ENCODE peak calls at places on chromosome 3, in six cellular contexts. I is H1, S is HCT116, W is K562, D is HepG2, L is GM12878. C is an unnamed sample.

GRCh38 chr3:10518506-10519150 is 13.2 kb upstream of the ATP2B2 start:
- DNase-seq in I (peak), W (no peak), S (no peak), D (no peak), L (no peak), C (no peak)

GRCh38 chr3:10599444-10599843 is 94.1 kb upstream of the ATP2B2 start:
- DNase-seq in I (no peak), L (no peak), D (peak), S (no peak), W (no peak), C (no peak)

GRCh38 chr3:185137821-185138220 is 15.0 kb downstream of the C3orf70 start:
- DNase-seq in D (no peak), S (no peak), I (no peak), L (no peak), W (no peak), C (no peak)

GRCh38 chr3:132342183-132342582 is 25.0 kb downstream of the ACP3 start:
- DNase-seq in D (no peak), L (no peak), S (no peak), W (no peak), I (no peak), C (no peak)

GRCh38 chr3:71546781-71547180 is 36.7 kb downstream of the FOXP1 start:
- DNase-seq in W (no peak), D (no peak), L (no peak), S (no peak), I (no peak), C (no peak)

GRCh38 chr3:48708481-48708889 is 8.5 kb downstream of the IP6K2 start:
- DNase-seq in L (no peak), S (no peak), I (no peak), D (no peak), W (no peak), C (no peak)

GRCh38 chr3:59191651-59192050 is 141.8 kb upstream of the CFAP20DC start:
- DNase-seq in L (no peak), W (no peak), D (no peak), S (no peak), I (no peak), C (no peak)

GRCh38 chr3:184289426-184289938 is 9.6 kb upstream of the PSMD2 start:
- DNase-seq in S (peak), W (peak), I (peak), D (no peak), L (no peak), C (peak)

GRCh38 chr3:132735589-132735988 is 13.4 kb upstream of the NPHP3 start:
- DNase-seq in L (no peak), W (no peak), D (no peak), I (no peak), S (no peak), C (no peak)

GRCh38 chr3:51675201-51675611 is 4.2 kb downstream of the TEX264 start:
- DNase-seq in S (no peak), D (no peak), I (no peak), W (no peak), L (no peak), C (no peak)

GRCh38 chr3:31014317-31015040 is 120.0 kb upstream of the GADL1 start:
- DNase-seq in L (no peak), D (no peak), S (no peak), W (no peak), I (no peak), C (no peak)

GRCh38 chr3:48151807-48152427 is 36.3 kb downstream of the CDC25A start:
- DNase-seq in L (no peak), I (no peak), W (no peak), S (no peak), D (no peak), C (no peak)

GRCh38 chr3:77372634-77373346 is 332.9 kb downstream of the ROBO2 start:
- DNase-seq in D (no peak), L (no peak), W (no peak), I (no peak), S (no peak), C (no peak)

GRCh38 chr3:33658971-33659848 is 58.8 kb downstream of the CLASP2 start:
- DNase-seq in L (peak), S (no peak), I (no peak), D (peak), W (peak), C (peak)

GRCh38 chr3:148226246-148226645 is 471.5 kb upstream of the AGTR1 start:
- DNase-seq in D (no peak), L (no peak), S (no peak), W (no peak), I (no peak), C (no peak)

GRCh38 chr3:132605374-132605792 is 8.3 kb downstream of the ACKR4 start:
- DNase-seq in L (no peak), W (no peak), I (no peak), D (no peak), S (no peak), C (no peak)

GRCh38 chr3:11825271-11825670 is 21.4 kb downstream of the TAMM41 start:
- DNase-seq in D (no peak), L (no peak), I (no peak), W (no peak), S (no peak), C (no peak)

GRCh38 chr3:186637661-186638060 is 2.5 kb upstream of the FETUB start:
- DNase-seq in W (no peak), L (no peak), I (no peak), S (no peak), D (no peak), C (no peak)

GRCh38 chr3:174533286-174533685 is 325.8 kb upstream of the NAALADL2 start:
- DNase-seq in S (no peak), I (no peak), D (no peak), W (no peak), L (no peak), C (no peak)

GRCh38 chr3:100702082-100703014 is 6.9 kb upstream of the TFG start:
- DNase-seq in S (no peak), I (no peak), L (no peak), D (no peak), W (no peak), C (no peak)

GRCh38 chr3:110180733-110181132 is 843.4 kb upstream of the DPPA4 start:
- DNase-seq in I (no peak), S (no peak), L (no peak), W (no peak), D (no peak), C (no peak)

GRCh38 chr3:185688808-185689207 is 102.7 kb downstream of the SENP2 start:
- DNase-seq in S (peak), L (no peak), I (no peak), D (peak), W (peak), C (peak)

GRCh38 chr3:64741344-64741743 is 53.5 kb upstream of the ADAMTS9 start:
- DNase-seq in I (no peak), W (no peak), D (no peak), L (no peak), S (no peak), C (no peak)

GRCh38 chr3:63390831-63391230 is 112.7 kb downstream of the SYNPR start:
- DNase-seq in W (no peak), L (no peak), I (no peak), S (no peak), D (no peak), C (no peak)

GRCh38 chr3:190180268-190180667 is 59.6 kb upstream of the P3H2 start:
- DNase-seq in W (no peak), I (no peak), S (no peak), D (no peak), L (no peak), C (no peak)

GRCh38 chr3:168956087-168956486 is 707.4 kb downstream of the MECOM start:
- DNase-seq in W (no peak), S (no peak), D (no peak), I (no peak), L (no peak), C (no peak)

GRCh38 chr3:81352867-81353266 is 408.6 kb downstream of the GBE1 start:
- DNase-seq in S (peak), I (no peak), L (no peak), W (peak), D (peak), C (no peak)

GRCh38 chr3:137925080-137925479 is 84.9 kb upstream of the CLDN18 start:
- DNase-seq in D (no peak), L (no peak), S (no peak), I (no peak), W (no peak), C (no peak)

DNA sequence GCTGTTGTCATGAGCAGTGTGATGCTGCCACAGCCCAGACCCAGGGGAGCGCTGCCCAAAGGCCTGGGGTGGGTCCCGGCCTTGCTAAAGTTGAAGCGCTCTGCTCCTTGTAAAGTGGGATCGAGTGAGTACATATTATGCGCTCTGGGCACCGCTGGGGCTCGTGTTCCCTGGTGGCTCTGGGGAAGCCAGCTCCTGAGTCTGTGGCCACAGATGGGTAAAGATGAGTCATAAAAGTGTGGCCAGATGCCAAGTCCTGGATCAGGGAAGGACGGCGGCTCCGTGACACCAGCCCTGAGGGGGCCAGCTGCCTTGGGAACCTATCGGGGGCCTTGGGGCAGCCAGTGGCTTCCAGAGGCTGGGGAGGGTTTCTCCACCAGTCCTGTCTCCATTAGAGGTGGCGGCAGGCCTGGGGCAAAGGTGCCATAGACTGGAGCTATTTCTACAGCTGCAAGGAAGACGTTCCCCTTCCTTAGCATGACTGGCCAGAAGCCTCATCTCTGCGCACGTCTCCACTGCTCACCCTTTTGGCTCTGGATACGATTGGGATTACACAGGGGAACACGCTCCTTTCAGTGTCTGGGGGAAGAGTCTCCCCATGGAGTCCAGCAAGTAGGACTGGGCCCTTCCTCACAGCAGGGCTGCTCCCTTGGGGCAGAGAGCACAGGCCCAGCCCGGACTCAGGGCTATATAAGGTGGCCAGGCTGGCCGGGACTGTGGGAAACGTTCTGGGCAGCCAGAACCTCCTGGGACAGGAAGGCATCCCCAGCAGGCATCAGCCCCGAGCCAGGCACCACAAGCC is 1.2 kb upstream of the ITIH4 start:
- DNase-seq in W (peak), L (no peak), S (peak), D (peak), I (no peak), C (peak)
- TF ChIP-seq YY1 in W (no peak), L (no peak), S (no peak), D (no peak), I (no peak), C (no peak)

DNA sequence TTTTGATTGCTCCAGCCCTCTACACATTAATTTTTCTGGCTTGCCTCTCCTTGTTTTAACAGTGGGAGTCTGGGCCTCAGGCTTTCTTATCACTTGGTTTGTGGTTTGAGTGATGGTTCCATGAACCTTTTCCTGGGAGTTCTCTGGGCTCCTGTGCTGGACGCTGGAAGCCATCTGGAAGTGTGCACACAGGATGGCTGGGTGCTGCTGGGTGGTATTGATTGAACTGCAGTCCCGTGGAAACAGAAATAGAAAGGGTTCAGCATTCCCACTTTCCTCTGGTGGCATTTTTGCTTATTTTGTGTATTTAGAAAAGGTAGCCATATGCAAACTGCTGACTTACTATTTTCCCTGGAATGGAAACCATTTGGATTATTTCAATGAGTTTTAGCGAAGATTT is 25.6 kb downstream of the MITF start:
- DNase-seq in L (no peak), I (no peak), S (no peak), W (no peak), D (no peak), C (no peak)
- TF ChIP-seq RAD21 in L (no peak), I (no peak), S (no peak), W (no peak), D (no peak), C (no peak)

DNA sequence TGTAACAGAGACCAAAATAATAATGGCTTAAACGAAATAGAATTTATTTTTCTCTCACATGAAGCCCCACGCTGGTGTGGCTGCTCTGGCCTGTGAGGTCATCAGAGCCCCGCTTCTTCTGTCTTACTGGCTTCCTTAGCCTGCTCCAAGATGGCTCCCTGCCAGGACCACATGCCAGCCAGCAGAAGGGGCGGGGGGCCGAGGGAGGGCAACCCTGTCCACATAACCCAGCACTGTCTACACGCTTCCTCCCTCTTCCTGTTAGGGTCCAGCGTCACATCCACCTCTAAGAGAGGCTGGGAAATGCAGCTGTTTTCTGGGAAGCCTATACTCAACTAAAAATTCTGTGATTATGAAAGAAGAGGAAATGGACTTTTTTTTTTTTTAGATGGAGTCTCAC is 107.9 kb upstream of the DLG1 start:
- DNase-seq in L (no peak), W (no peak), D (no peak), S (no peak), I (no peak), C (peak)
- TF ChIP-seq YY1 in L (no peak), W (no peak), D (no peak), S (no peak), I (no peak), C (no peak)

DNA sequence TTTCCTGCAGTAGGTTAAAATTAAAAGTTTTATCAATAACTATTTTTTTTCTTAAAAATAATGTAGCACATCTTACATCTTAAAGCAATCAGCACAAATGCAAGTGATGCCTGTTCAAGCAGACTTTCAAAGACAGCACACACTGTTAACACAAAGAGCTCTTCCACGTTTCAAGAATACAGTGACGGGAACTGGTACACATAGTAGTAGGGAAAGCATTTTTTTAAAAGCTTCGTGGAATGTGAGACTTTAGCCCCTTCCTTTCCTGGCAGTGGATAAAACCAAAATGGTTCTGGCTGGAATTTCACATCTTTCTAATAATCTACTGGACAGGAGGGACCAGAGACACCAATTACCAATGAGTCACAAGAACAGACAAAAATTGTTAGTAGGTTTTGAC is 33.5 kb upstream of the SLC2A2 start:
- DNase-seq in D (no peak), L (no peak), I (no peak), S (no peak), W (no peak), C (no peak)
- TF ChIP-seq RAD21 in D (no peak), L (no peak), I (no peak), S (no peak), W (no peak), C (no peak)

GRCh38 chr3:108021131-108021530 is 69.7 kb downstream of the CD47 start:
- DNase-seq in W (no peak), I (no peak), D (no peak), L (no peak), S (no peak), C (no peak)

GRCh38 chr3:108021533-108021932 is 69.3 kb downstream of the CD47 start:
- DNase-seq in L (no peak), I (no peak), S (no peak), D (no peak), W (peak), C (no peak)

GRCh38 chr3:108017587-108017986 is 73.2 kb downstream of the CD47 start:
- DNase-seq in W (no peak), D (no peak), L (no peak), S (no peak), I (no peak), C (no peak)

GRCh38 chr3:108014943-108015342 is 75.9 kb downstream of the CD47 start:
- DNase-seq in W (no peak), S (no peak), L (no peak), D (no peak), I (no peak), C (no peak)

DNA sequence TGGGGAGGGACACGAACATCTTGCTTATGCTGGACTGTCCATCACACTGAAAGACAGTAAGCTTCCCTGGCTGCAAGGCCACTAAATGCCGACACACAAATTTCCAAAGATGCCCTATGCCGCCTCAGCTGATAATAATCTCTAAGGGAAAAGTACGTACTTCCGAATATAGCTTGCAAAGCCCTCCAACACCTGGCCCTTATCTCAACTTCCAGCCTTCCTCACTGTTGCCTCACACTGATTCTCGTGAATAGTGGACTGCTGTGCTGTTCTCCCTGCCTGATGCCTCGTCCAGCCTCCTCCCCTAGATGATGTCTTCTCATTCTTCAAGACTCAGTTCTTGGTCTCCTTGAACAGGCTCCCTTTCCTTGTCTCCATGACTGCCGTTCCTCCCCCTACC is 72.3 kb downstream of the CD47 start:
- DNase-seq in D (no peak), W (peak), L (no peak), S (no peak), I (no peak), C (no peak)
- TF ChIP-seq YY1 in D (no peak), W (no peak), L (no peak), S (no peak), I (no peak), C (no peak)

GRCh38 chr3:13879102-13879945 is 547 bp downstream of the WNT7A start:
- DNase-seq in D (no peak), L (no peak), S (no peak), W (no peak), I (peak), C (peak)

GRCh38 chr3:13878711-13879101 is 1.2 kb downstream of the WNT7A start:
- DNase-seq in S (no peak), I (peak), D (no peak), W (no peak), L (no peak), C (peak)

GRCh38 chr3:13879946-13880810 is at the start of gene WNT7A:
- DNase-seq in D (no peak), L (no peak), W (peak), I (peak), S (no peak), C (peak)

GRCh38 chr3:13876451-13876850 is 3.4 kb downstream of the WNT7A start:
- DNase-seq in W (no peak), D (no peak), S (no peak), I (no peak), L (no peak), C (no peak)

GRCh38 chr3:13877911-13878710 is 1.8 kb downstream of the WNT7A start:
- DNase-seq in D (no peak), L (no peak), W (no peak), I (no peak), S (no peak), C (peak)
- TF ChIP-seq RAD21 in D (no peak), L (no peak), W (no peak), I (no peak), S (no peak), C (peak)

DNA sequence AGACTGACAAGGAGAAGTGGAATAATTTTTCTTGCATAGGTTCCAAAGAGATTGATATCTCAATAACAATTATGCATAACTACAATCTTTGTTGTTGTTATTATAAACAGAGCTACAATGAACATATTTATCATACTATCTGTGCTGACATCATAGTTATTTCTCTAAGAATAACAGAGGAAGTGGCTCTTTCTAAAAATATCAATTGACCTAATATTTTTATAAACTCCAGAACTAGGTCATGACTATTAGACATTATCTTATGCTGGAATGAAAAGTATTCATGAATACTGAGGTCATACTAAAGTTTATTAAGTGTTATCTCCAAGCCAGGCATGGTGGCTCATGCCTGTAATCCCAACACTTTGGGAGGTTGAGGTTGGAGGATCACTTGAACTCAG is 114.1 kb downstream of the DCLK3 start:
- DNase-seq in I (no peak), L (no peak), S (no peak), W (no peak), D (no peak), C (no peak)
- TF ChIP-seq YY1 in I (no peak), L (no peak), S (no peak), W (no peak), D (no peak), C (no peak)

C was measured in SK-N-SH.